ENCODE peak calls at places on chromosomes 3 and 15, in nine cellular contexts. N is cardiac fibroblast; R is IMR-90; T is kidney epithelial cell; Q is CD8-positive, alpha-beta T cell; V is D721Med; S is B cell; I is astrocyte of the spinal cord; U is endothelial cell. H is an unnamed sample.

GRCh38 chr3:77102916-77103769 is 63.2 kb downstream of the ROBO2 start:
- DNase-seq in T (no peak), S (no peak), U (no peak), I (peak), Q (no peak), R (peak), N (no peak), V (no peak), H (no peak)

GRCh38 chr15:64528871-64529270 is 68.5 kb downstream of the ZNF609 start:
- DNase-seq in N (no peak), S (no peak), Q (no peak), V (no peak), T (no peak), U (no peak), I (no peak), R (no peak), H (no peak)

GRCh38 chr15:93362821-93363220 is 273.8 kb upstream of the RGMA start:
- DNase-seq in R (no peak), Q (no peak), T (no peak), V (no peak), N (no peak), I (no peak), U (peak), S (no peak), H (no peak)

GRCh38 chr15:84821501-84822021 is 4.4 kb downstream of the ALPK3 start:
- DNase-seq in R (no peak), Q (no peak), V (no peak), N (peak), S (no peak), U (peak), T (no peak), I (no peak), H (no peak)

GRCh38 chr3:178968996-178969700 is 102.5 kb downstream of the ZMAT3 start:
- DNase-seq in V (no peak), T (no peak), Q (no peak), U (no peak), N (no peak), R (no peak), I (no peak), S (peak), H (peak)

GRCh38 chr3:46380471-46381215 is 9.9 kb downstream of the CCR5 start:
- DNase-seq in Q (no peak), R (no peak), U (no peak), T (no peak), N (no peak), V (no peak), S (no peak), I (peak), H (no peak)

GRCh38 chr3:128408693-128409620 is 57.7 kb downstream of the DNAJB8 start:
- DNase-seq in R (no peak), N (no peak), U (no peak), I (no peak), T (no peak), S (no peak), Q (no peak), V (no peak), H (no peak)

GRCh38 chr3:106276755-106277612 is 408.2 kb upstream of the CBLB start:
- DNase-seq in U (no peak), R (no peak), Q (no peak), N (no peak), V (no peak), T (no peak), I (no peak), S (no peak), H (no peak)

GRCh38 chr3:127851899-127852298 is 29.6 kb upstream of the MGLL start:
- DNase-seq in N (no peak), S (no peak), R (no peak), Q (no peak), T (no peak), U (no peak), V (peak), I (no peak), H (no peak)

GRCh38 chr3:133489466-133490085 is 83.9 kb upstream of the CDV3 start:
- DNase-seq in S (no peak), R (peak), T (no peak), Q (no peak), N (no peak), V (no peak), I (peak), U (no peak), H (no peak)

GRCh38 chr3:172512363-172512762 is 10.9 kb downstream of the TNFSF10 start:
- DNase-seq in U (peak), I (peak), S (peak), T (no peak), Q (peak), R (no peak), V (no peak), N (peak), H (no peak)

GRCh38 chr15:54197995-54198394 is 219.8 kb downstream of the UNC13C start:
- DNase-seq in V (no peak), N (no peak), I (no peak), R (no peak), U (no peak), S (no peak), Q (no peak), T (no peak), H (no peak)

GRCh38 chr3:29280675-29281264 is at the start of gene RBMS3:
- DNase-seq in N (peak), I (peak), V (no peak), S (no peak), U (peak), T (peak), Q (no peak), R (peak), H (peak)

GRCh38 chr3:64345351-64345750 is 120.1 kb upstream of the PRICKLE2 start:
- DNase-seq in Q (no peak), U (no peak), I (peak), S (no peak), N (peak), R (peak), T (no peak), V (no peak), H (no peak)

GRCh38 chr3:124611520-124611919 is 118.7 kb upstream of the UMPS start:
- DNase-seq in U (no peak), N (no peak), S (no peak), V (no peak), R (no peak), Q (no peak), I (no peak), T (no peak), H (no peak)

GRCh38 chr15:87211547-87211946 is 1045.0 kb downstream of the NTRK3 start:
- DNase-seq in T (no peak), U (no peak), I (no peak), R (no peak), Q (no peak), N (no peak), V (no peak), S (no peak), H (no peak)

DNA sequence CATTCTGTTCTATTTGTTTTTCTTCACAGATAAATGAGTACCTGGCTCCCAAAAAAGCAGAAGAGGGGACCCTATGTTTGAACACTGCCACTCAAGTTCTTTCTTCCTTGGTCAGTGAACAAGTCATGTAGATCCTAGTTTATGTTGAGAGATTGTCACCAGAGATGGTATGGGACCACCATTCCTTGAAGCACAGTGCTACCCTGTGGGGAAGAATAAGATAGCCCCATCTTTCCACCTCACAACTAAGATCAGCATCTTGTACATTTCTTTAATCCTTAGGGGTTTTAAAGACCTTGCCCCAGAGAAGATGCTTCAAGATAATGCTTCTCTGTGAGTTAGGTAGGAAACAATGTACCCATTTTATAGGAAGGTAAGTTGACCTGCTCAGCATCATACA is 233.5 kb upstream of the WNT5A start:
- DNase-seq in T (no peak), I (peak), N (peak), S (no peak), V (no peak), U (no peak), Q (no peak), R (peak), H (peak)
- TF ChIP-seq CTCF in T (no peak), I (peak), N (peak), S (no peak), V (peak), U (no peak), Q (no peak), R (peak), H (peak)

DNA sequence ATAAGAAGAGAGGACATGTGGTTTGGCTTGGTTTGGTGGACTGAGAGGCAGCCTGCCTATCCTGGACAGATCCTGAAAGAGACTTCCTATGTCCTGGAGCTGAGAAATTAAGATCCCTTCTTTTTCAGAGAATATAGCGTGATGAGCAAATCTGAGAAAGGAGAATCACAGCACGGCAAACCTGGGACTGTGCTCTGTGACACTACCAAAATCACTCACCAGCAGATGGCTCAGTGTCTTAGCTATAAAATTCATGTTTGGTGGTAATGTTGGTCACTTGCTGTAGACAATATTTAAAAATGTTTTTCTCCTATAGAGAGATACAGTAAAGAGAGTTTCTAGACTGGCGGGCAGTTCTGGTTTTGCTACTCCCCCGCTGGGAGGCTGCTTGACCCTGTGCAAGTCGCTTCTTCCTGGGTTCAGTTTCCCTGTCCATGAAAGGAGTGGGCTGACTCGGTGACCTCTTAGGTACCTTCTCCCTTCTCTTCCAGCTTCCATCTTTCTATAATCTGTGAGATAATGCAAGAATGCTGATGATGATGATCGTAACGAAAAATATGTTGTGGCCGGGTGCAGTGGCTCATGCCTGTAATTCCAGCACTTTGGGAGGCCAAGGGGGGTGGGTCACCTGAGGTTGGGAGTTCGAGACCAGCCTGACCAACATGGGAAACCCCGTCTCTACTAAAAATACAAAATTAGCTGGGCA is 7.6 kb upstream of the HES1 start:
- DNase-seq in I (no peak), T (no peak), R (no peak), U (no peak), S (no peak), N (no peak), V (no peak), Q (no peak), H (no peak)
- TF ChIP-seq CTCF in I (no peak), T (no peak), R (no peak), U (no peak), S (no peak), N (no peak), V (no peak), Q (no peak), H (peak)

DNA sequence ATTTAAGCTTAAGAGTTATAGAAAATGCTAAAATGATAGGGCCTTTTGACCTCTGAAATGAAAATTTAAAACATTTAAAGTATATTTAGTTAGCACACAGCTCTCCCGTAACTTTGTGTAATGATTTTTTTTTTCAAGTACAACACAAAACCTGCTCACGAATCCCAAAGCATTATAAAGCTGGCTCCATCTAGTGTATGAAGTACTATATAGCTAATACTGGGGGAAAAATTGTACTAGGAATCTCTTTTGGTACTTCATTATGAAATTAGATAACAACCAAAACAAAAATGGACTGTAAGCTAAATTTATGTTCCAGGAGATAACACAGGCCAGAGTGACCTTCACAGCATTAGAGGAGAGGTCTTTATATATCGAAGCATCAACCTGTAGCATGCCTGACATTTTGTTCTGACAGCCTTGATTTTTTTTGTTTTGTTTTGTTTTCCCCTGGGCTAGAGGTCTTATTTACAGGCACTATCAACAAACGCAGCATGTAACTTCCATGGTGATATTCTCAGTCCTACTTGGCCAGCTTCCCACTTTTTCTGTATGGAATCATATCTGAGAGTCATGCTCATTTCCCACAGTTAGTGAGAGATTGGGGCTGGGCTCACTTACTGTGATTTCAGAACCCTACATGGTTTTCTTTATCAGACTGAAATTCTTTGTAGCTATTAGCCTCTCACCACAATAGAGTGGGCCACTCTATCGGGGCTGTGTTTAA is 116.3 kb downstream of the MITF start:
- DNase-seq in Q (no peak), U (no peak), V (no peak), I (peak), T (no peak), S (no peak), R (peak), N (peak), H (no peak)
- TF ChIP-seq CTCF in Q (no peak), U (no peak), V (peak), I (peak), T (peak), S (no peak), R (peak), N (peak), H (no peak)

GRCh38 chr3:112635674-112636073 is 5.3 kb downstream of the CCDC80 start:
- DNase-seq in U (no peak), S (no peak), T (no peak), R (peak), N (peak), Q (no peak), V (no peak), I (peak), H (no peak)
- TF ChIP-seq CTCF in U (no peak), S (no peak), T (no peak), R (peak), N (peak), Q (no peak), V (no peak), I (no peak), H (no peak)

GRCh38 chr3:104596054-104596453 is 770.7 kb upstream of the ALCAM start:
- DNase-seq in Q (no peak), U (no peak), R (peak), S (no peak), I (no peak), T (no peak), V (no peak), N (no peak), H (no peak)

GRCh38 chr3:104594491-104594890 is 772.2 kb upstream of the ALCAM start:
- DNase-seq in U (no peak), Q (no peak), R (no peak), S (no peak), I (no peak), T (no peak), N (no peak), V (no peak), H (no peak)

GRCh38 chr3:104598848-104599501 is 767.7 kb upstream of the ALCAM start:
- DNase-seq in S (no peak), N (no peak), T (no peak), U (no peak), I (no peak), R (no peak), V (no peak), Q (no peak), H (no peak)

DNA sequence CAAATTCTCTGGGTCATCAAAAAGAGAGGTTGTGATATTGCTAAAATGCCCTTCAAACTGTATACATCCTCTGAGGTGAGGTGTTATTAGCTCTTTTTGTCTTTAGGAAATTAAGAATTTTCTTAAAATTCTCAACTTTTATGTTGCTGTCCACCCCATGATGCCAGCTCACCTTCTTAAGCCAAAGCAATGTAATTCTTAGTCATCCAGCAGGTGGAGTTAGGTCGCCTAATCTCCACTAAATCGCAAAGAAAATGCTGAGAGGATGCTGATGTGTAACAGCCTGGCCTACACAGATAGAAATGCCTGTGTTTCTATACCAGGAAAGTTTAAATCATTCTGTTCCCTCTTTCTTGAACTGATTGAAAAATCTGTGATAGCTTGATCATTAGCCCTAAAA is 770.2 kb upstream of the ALCAM start:
- DNase-seq in N (peak), V (no peak), U (peak), R (peak), Q (no peak), I (peak), T (peak), S (peak), H (peak)
- TF ChIP-seq CTCF in N (peak), V (peak), U (peak), R (peak), Q (peak), I (peak), T (peak), S (peak), H (peak)

H was measured in GM13977.